ENCODE peak calls at places on chromosomes 3 and 15, in ten cellular contexts. O is mesenchymal stem cell; Q is mucosa of descending colon; R is SJSA1; G is ovary; D is heart right ventricle; T is Karpas-422; F is upper lobe of right lung; N is IMR-90; U is CD8-positive, alpha-beta memory T cell. A is an unnamed sample. For H3K36me3, the result is how much of the 10 kb centered on the place peaks cover.

GRCh38 chr3:39474126-39474515 is 6.6 kb downstream of the MOBP start:
- DNase-seq in Q (no peak), T (no peak), O (no peak), U (no peak), R (no peak), G (no peak), D (no peak), F (no peak), N (no peak), A (no peak)

GRCh38 chr3:17741621-17742091 is 775 bp downstream of the TBC1D5 start:
- DNase-seq in F (no peak), Q (no peak), U (no peak), N (no peak), D (no peak), T (no peak), R (no peak), G (no peak), O (no peak), A (no peak)

GRCh38 chr15:65772909-65773308 is 19.2 kb downstream of the DENND4A start:
- DNase-seq in Q (no peak), O (no peak), G (no peak), D (no peak), N (no peak), T (no peak), R (no peak), F (no peak), U (no peak), A (no peak)

GRCh38 chr3:55164191-55164590 is 236.3 kb upstream of the LRTM1 start:
- DNase-seq in N (no peak), T (no peak), F (no peak), Q (no peak), D (no peak), O (peak), R (no peak), G (no peak), U (no peak), A (no peak)

GRCh38 chr3:127588675-127589577 is 1.6 kb downstream of the TPRA1 start:
- DNase-seq in G (no peak), T (peak), N (peak), F (no peak), U (peak), R (peak), D (no peak), Q (no peak), O (peak), A (no peak)

GRCh38 chr3:10470666-10471336 is 34.6 kb downstream of the ATP2B2 start:
- DNase-seq in N (no peak), G (no peak), T (no peak), F (no peak), O (no peak), U (no peak), R (no peak), Q (no peak), D (no peak), A (no peak)

GRCh38 chr3:118055381-118055780 is 979.3 kb downstream of the IGSF11 start:
- DNase-seq in R (no peak), F (no peak), N (peak), D (no peak), G (no peak), U (no peak), Q (no peak), O (no peak), T (no peak), A (no peak)

GRCh38 chr3:178480274-178480673 is 56.0 kb upstream of the KCNMB2 start:
- DNase-seq in D (no peak), G (no peak), T (no peak), U (no peak), F (no peak), O (no peak), R (no peak), Q (no peak), N (no peak), A (no peak)

GRCh38 chr3:124606180-124606579 is 124.1 kb upstream of the UMPS start:
- DNase-seq in U (no peak), O (no peak), T (no peak), D (peak), N (no peak), F (no peak), Q (no peak), R (no peak), G (no peak), A (peak)

GRCh38 chr3:100100454-100100853 is 13.8 kb downstream of the FILIP1L start:
- DNase-seq in F (no peak), R (no peak), Q (no peak), T (no peak), N (peak), O (no peak), D (no peak), G (no peak), U (no peak), A (no peak)

GRCh38 chr3:80696280-80696679 is 928.5 kb upstream of the ROBO1 start:
- DNase-seq in U (no peak), R (no peak), O (no peak), Q (no peak), T (no peak), G (no peak), N (no peak), D (no peak), F (no peak), A (no peak)

GRCh38 chr3:100954990-100955389 is 38.2 kb downstream of the ABI3BP start:
- DNase-seq in F (no peak), U (no peak), R (no peak), T (no peak), O (peak), D (peak), G (no peak), Q (no peak), N (peak), A (peak)

GRCh38 chr15:45457215-45457614 is 65.3 kb downstream of the SLC30A4 start:
- DNase-seq in O (no peak), U (no peak), G (no peak), N (no peak), Q (no peak), T (no peak), D (no peak), R (no peak), F (no peak), A (no peak)

GRCh38 chr3:152159328-152159727 is 109.4 kb upstream of the MBNL1 start:
- DNase-seq in T (no peak), O (peak), R (peak), D (no peak), G (no peak), U (no peak), N (peak), F (no peak), Q (no peak), A (no peak)

GRCh38 chr15:40080104-40080503 is 28.6 kb downstream of the BMF start:
- DNase-seq in F (no peak), N (no peak), R (no peak), T (no peak), U (no peak), O (no peak), G (no peak), D (no peak), Q (no peak), A (no peak)

GRCh38 chr3:125684199-125684598 is 88.9 kb upstream of the OSBPL11 start:
- DNase-seq in Q (no peak), G (peak), R (no peak), F (peak), D (no peak), U (no peak), N (peak), T (peak), O (peak), A (no peak)

GRCh38 chr3:134775831-134776230 is 19.2 kb upstream of the EPHB1 start:
- DNase-seq in D (no peak), N (no peak), R (no peak), U (no peak), O (no peak), Q (no peak), F (no peak), G (no peak), T (no peak), A (no peak)

GRCh38 chr3:8497582-8497981 is 4.0 kb upstream of the LMCD1 start:
- DNase-seq in T (no peak), U (no peak), N (peak), D (no peak), Q (no peak), O (peak), F (no peak), R (no peak), G (no peak), A (no peak)

GRCh38 chr3:50192124-50192523 is 714 bp downstream of the GNAT1 start:
- DNase-seq in Q (no peak), F (no peak), D (no peak), O (no peak), G (no peak), U (no peak), T (no peak), R (no peak), N (no peak), A (no peak)

GRCh38 chr3:191356586-191357439 is 26.5 kb upstream of the UTS2B start:
- DNase-seq in Q (no peak), F (no peak), N (peak), U (no peak), D (peak), G (no peak), T (no peak), O (peak), R (peak), A (no peak)

GRCh38 chr3:160125188-160125587 is 100.0 kb upstream of the C3orf80 start:
- DNase-seq in T (no peak), N (no peak), F (no peak), U (no peak), D (no peak), Q (no peak), R (no peak), O (no peak), G (no peak), A (no peak)

GRCh38 chr3:167684389-167684993 is 30.7 kb upstream of the WDR49 start:
- DNase-seq in N (peak), Q (no peak), O (peak), F (no peak), R (no peak), U (peak), G (peak), D (peak), T (peak), A (peak)

GRCh38 chr3:197019535-197019934 is 10.1 kb downstream of the MELTF start:
- DNase-seq in N (no peak), R (no peak), Q (no peak), T (no peak), D (no peak), O (no peak), U (no peak), G (no peak), F (no peak), A (peak)

GRCh38 chr3:46811615-46812236 is 51.5 kb downstream of the MYL3 start:
- DNase-seq in Q (no peak), N (no peak), T (no peak), U (no peak), G (no peak), D (no peak), R (no peak), F (peak), O (no peak), A (no peak)

GRCh38 chr3:195738274-195739044 is 17.7 kb downstream of the MUC20 start:
- DNase-seq in G (no peak), O (no peak), R (no peak), T (no peak), U (no peak), F (no peak), Q (no peak), D (no peak), N (no peak), A (no peak)

GRCh38 chr3:156183396-156183795 is 63.0 kb downstream of the KCNAB1 start:
- DNase-seq in F (no peak), T (no peak), D (no peak), O (no peak), R (no peak), N (no peak), Q (no peak), G (no peak), U (no peak), A (no peak)

GRCh38 chr15:78130466-78131294 is 565 bp downstream of the CIB2 start:
- DNase-seq in Q (peak), G (no peak), N (no peak), U (no peak), R (no peak), D (no peak), T (peak), O (no peak), F (peak), A (no peak)

GRCh38 chr3:15633766-15634588 is 32.4 kb downstream of the BTD start:
- DNase-seq in R (no peak), F (no peak), U (no peak), D (no peak), T (no peak), Q (no peak), O (peak), N (peak), G (peak), A (no peak)

GRCh38 chr3:184129012-184129411 is 6.1 kb upstream of the EIF2B5 start:
- DNase-seq in Q (no peak), D (no peak), U (no peak), T (peak), N (peak), G (no peak), R (no peak), F (peak), O (peak), A (no peak)

GRCh38 chr3:16761576-16761975 is 123.2 kb upstream of the PLCL2 start:
- DNase-seq in R (no peak), U (no peak), N (no peak), O (no peak), T (no peak), D (no peak), F (no peak), G (no peak), Q (no peak), A (no peak)

GRCh38 chr3:181719298-181719859 is 7.7 kb downstream of the SOX2 start:
- DNase-seq in O (no peak), G (no peak), Q (no peak), T (no peak), R (no peak), U (no peak), F (no peak), N (no peak), D (no peak), A (no peak)

GRCh38 chr15:67937153-67937761 is 97.4 kb upstream of the RNU6-1 start:
- DNase-seq in N (no peak), G (no peak), T (peak), R (no peak), F (no peak), U (no peak), Q (no peak), O (no peak), D (no peak), A (no peak)
- H3K36me3 ChIP-seq in N (under half), G (under half), T (under half), R (under half), F (under half), U (under half), Q (under half), O (under half), D (under half), A (under half)

GRCh38 chr15:90970274-90970673 is 15.6 kb downstream of the RCCD1 start:
- DNase-seq in R (no peak), O (no peak), N (no peak), Q (no peak), F (no peak), G (no peak), T (no peak), U (no peak), D (no peak), A (no peak)

GRCh38 chr15:90972133-90972532 is 17.4 kb downstream of the RCCD1 start:
- DNase-seq in G (no peak), Q (no peak), D (no peak), T (no peak), F (no peak), N (no peak), R (no peak), O (no peak), U (no peak), A (no peak)

GRCh38 chr15:90968434-90968833 is 13.8 kb downstream of the RCCD1 start:
- DNase-seq in Q (no peak), G (no peak), O (no peak), R (no peak), D (no peak), N (no peak), F (no peak), U (no peak), T (no peak), A (no peak)

GRCh38 chr15:90979582-90979981 is 14.8 kb downstream of the PRC1 start:
- DNase-seq in Q (no peak), U (no peak), G (no peak), D (no peak), R (no peak), F (no peak), O (no peak), N (peak), T (no peak), A (no peak)

DNA sequence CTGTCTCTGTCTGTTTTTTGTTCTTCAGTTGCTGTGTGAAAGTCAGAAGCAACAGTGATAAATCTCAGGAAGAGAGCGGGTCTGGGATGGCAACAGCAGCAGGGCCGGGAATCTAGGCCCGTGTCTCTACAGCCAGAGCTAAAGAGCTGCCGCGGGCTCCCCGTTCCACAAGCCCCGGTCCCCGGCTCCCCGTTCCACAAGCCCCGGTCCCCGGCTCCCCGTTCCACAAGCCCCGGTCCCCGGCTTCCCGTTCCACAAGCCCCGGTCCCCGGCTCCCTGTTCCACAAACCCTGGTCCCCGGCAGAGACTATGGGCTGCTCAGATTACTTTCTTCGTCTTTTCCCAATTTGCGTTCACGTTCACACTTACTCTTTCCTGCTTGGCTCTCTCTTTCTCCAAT is 19.5 kb downstream of the RCCD1 start:
- DNase-seq in D (no peak), G (no peak), O (no peak), R (no peak), F (no peak), T (no peak), Q (no peak), N (no peak), U (no peak), A (no peak)
- H3K36me3 ChIP-seq in D (under half), G (under half), O (under half), R (half or more), F (under half), T (under half), Q (under half), N (under half), U (under half), A (under half)

GRCh38 chr15:92011611-92012367 is 158.3 kb downstream of the SLCO3A1 start:
- DNase-seq in R (no peak), N (no peak), T (peak), Q (no peak), O (no peak), F (no peak), G (no peak), U (no peak), D (no peak), A (no peak)
- H3K36me3 ChIP-seq in R (under half), N (under half), T (under half), Q (under half), O (under half), F (under half), G (under half), U (under half), D (under half), A (under half)

DNA sequence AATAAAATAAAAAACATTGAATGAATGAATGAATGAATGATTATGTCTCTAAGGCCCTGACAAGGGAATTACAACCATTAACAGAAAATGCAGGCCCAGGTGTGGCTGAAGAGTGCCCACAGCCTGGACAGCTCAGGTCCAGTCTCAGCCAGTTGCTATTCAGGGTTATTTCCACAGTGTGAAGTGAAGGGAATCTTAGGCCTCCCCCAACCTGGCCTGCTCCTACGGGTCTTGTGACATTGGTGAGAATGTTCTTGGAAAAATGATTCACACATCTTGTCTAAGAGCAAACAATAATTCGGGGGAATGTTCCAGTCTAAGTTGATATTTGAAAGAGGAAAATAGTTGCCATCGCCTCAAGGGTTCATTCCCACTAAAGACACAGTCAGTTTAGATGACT is 37.0 kb downstream of the MINDY4B start:
- DNase-seq in O (no peak), D (no peak), U (no peak), F (no peak), G (peak), Q (no peak), T (no peak), N (no peak), R (no peak), A (no peak)
- H3K36me3 ChIP-seq in O (under half), D (under half), U (under half), F (under half), G (under half), Q (under half), T (under half), N (under half), R (under half), A (under half)

GRCh38 chr3:58105196-58105595 is 97.0 kb downstream of the FLNB start:
- DNase-seq in N (no peak), R (no peak), D (no peak), U (no peak), F (no peak), T (no peak), G (no peak), O (no peak), Q (no peak), A (no peak)
- H3K36me3 ChIP-seq in N (half or more), R (half or more), D (half or more), U (under half), F (under half), T (under half), G (under half), O (half or more), Q (under half), A (half or more)